ENCODE peak calls at places on chromosomes 11 and 22, in ten cellular contexts. One of them, this sample, is unnamed.

GRCh38 chr11:130850185-130850944 is 65.9 kb downstream of the SNX19 start:
- DNase-seq in GM12865: no peak
- DNase-seq in AG09309: no peak
- DNase-seq in mesothelial cell of epicardium: no peak
- DNase-seq in cardiac muscle cell: no peak
- DNase-seq in mucosa of descending colon: no peak
- DNase-seq in right atrium auricular region: no peak
- DNase-seq in pancreas: no peak
- DNase-seq in choroid plexus epithelial cell: no peak
- DNase-seq in bronchial epithelial cell: peak; percentile 52
- DNase-seq in this sample: no peak

GRCh38 chr11:95419915-95420314 is 188.9 kb upstream of the SESN3 start:
- DNase-seq in GM12865: no peak
- DNase-seq in AG09309: peak; percentile 11
- DNase-seq in mesothelial cell of epicardium: no peak
- DNase-seq in cardiac muscle cell: no peak
- DNase-seq in mucosa of descending colon: no peak
- DNase-seq in right atrium auricular region: no peak
- DNase-seq in pancreas: no peak
- DNase-seq in choroid plexus epithelial cell: peak; percentile 65
- DNase-seq in bronchial epithelial cell: peak; percentile 95
- DNase-seq in this sample: no peak

GRCh38 chr11:11449327-11449726 is 96.3 kb upstream of the CSNK2A3 start:
- DNase-seq in GM12865: no peak
- DNase-seq in AG09309: no peak
- DNase-seq in mesothelial cell of epicardium: no peak
- DNase-seq in cardiac muscle cell: no peak
- DNase-seq in mucosa of descending colon: no peak
- DNase-seq in right atrium auricular region: no peak
- DNase-seq in pancreas: no peak
- DNase-seq in choroid plexus epithelial cell: no peak
- DNase-seq in bronchial epithelial cell: no peak
- DNase-seq in this sample: no peak

GRCh38 chr11:126898802-126899201 is 101.8 kb downstream of the KIRREL3 start:
- DNase-seq in GM12865: no peak
- DNase-seq in AG09309: no peak
- DNase-seq in mesothelial cell of epicardium: no peak
- DNase-seq in cardiac muscle cell: no peak
- DNase-seq in mucosa of descending colon: no peak
- DNase-seq in right atrium auricular region: no peak
- DNase-seq in pancreas: no peak
- DNase-seq in choroid plexus epithelial cell: no peak
- DNase-seq in bronchial epithelial cell: no peak
- DNase-seq in this sample: no peak

GRCh38 chr11:68670208-68670992 is 13.9 kb upstream of the GAL start:
- DNase-seq in GM12865: no peak
- DNase-seq in AG09309: no peak
- DNase-seq in mesothelial cell of epicardium: no peak
- DNase-seq in cardiac muscle cell: no peak
- DNase-seq in mucosa of descending colon: no peak
- DNase-seq in right atrium auricular region: no peak
- DNase-seq in pancreas: peak; percentile 60
- DNase-seq in choroid plexus epithelial cell: no peak
- DNase-seq in bronchial epithelial cell: no peak
- DNase-seq in this sample: no peak

GRCh38 chr11:71433648-71434450 is 14.3 kb downstream of the DHCR7 start:
- DNase-seq in GM12865: no peak
- DNase-seq in AG09309: no peak
- DNase-seq in mesothelial cell of epicardium: no peak
- DNase-seq in cardiac muscle cell: no peak
- DNase-seq in mucosa of descending colon: peak; percentile 74
- DNase-seq in right atrium auricular region: peak; percentile 86
- DNase-seq in pancreas: no peak
- DNase-seq in choroid plexus epithelial cell: peak; percentile 62
- DNase-seq in bronchial epithelial cell: no peak
- DNase-seq in this sample: no peak

GRCh38 chr22:28034760-28035401 is 115.8 kb upstream of the PITPNB start:
- DNase-seq in GM12865: peak; percentile 7
- DNase-seq in AG09309: no peak
- DNase-seq in mesothelial cell of epicardium: peak; percentile 81
- DNase-seq in cardiac muscle cell: peak; percentile 52
- DNase-seq in mucosa of descending colon: peak; percentile 45
- DNase-seq in right atrium auricular region: peak; percentile 86
- DNase-seq in pancreas: peak; percentile 75
- DNase-seq in choroid plexus epithelial cell: peak; percentile 69
- DNase-seq in bronchial epithelial cell: no peak
- DNase-seq in this sample: no peak

GRCh38 chr22:24460418-24461089 is 33.2 kb downstream of the ADORA2A start:
- DNase-seq in GM12865: peak; percentile 71
- DNase-seq in AG09309: no peak
- DNase-seq in mesothelial cell of epicardium: no peak
- DNase-seq in cardiac muscle cell: no peak
- DNase-seq in mucosa of descending colon: no peak
- DNase-seq in right atrium auricular region: no peak
- DNase-seq in pancreas: no peak
- DNase-seq in choroid plexus epithelial cell: peak; percentile 91
- DNase-seq in bronchial epithelial cell: no peak
- DNase-seq in this sample: peak; percentile 48

GRCh38 chr11:123694551-123694950 is 40.1 kb upstream of the SCN3B start:
- DNase-seq in GM12865: no peak
- DNase-seq in AG09309: no peak
- DNase-seq in mesothelial cell of epicardium: no peak
- DNase-seq in cardiac muscle cell: no peak
- DNase-seq in mucosa of descending colon: no peak
- DNase-seq in right atrium auricular region: no peak
- DNase-seq in pancreas: no peak
- DNase-seq in choroid plexus epithelial cell: no peak
- DNase-seq in bronchial epithelial cell: peak; percentile 67
- DNase-seq in this sample: no peak

GRCh38 chr11:10155793-10156490 is 138.1 kb downstream of the SBF2 start:
- DNase-seq in GM12865: no peak
- DNase-seq in AG09309: no peak
- DNase-seq in mesothelial cell of epicardium: no peak
- DNase-seq in cardiac muscle cell: no peak
- DNase-seq in mucosa of descending colon: no peak
- DNase-seq in right atrium auricular region: no peak
- DNase-seq in pancreas: no peak
- DNase-seq in choroid plexus epithelial cell: no peak
- DNase-seq in bronchial epithelial cell: no peak
- DNase-seq in this sample: no peak

GRCh38 chr11:116931206-116931953 is 94.0 kb upstream of the APOA1 start:
- DNase-seq in GM12865: peak; percentile 54
- DNase-seq in AG09309: no peak
- DNase-seq in mesothelial cell of epicardium: no peak
- DNase-seq in cardiac muscle cell: no peak
- DNase-seq in mucosa of descending colon: no peak
- DNase-seq in right atrium auricular region: peak; percentile 63
- DNase-seq in pancreas: no peak
- DNase-seq in choroid plexus epithelial cell: peak; percentile 16
- DNase-seq in bronchial epithelial cell: peak; percentile 71
- DNase-seq in this sample: peak; percentile 24

GRCh38 chr11:70569173-70569890 is 171.0 kb downstream of the CTTN start:
- DNase-seq in GM12865: no peak
- DNase-seq in AG09309: no peak
- DNase-seq in mesothelial cell of epicardium: no peak
- DNase-seq in cardiac muscle cell: no peak
- DNase-seq in mucosa of descending colon: no peak
- DNase-seq in right atrium auricular region: no peak
- DNase-seq in pancreas: no peak
- DNase-seq in choroid plexus epithelial cell: no peak
- DNase-seq in bronchial epithelial cell: no peak
- DNase-seq in this sample: no peak

GRCh38 chr22:25069758-25070461 is 117.4 kb downstream of the KIAA1671 start:
- DNase-seq in GM12865: no peak
- DNase-seq in AG09309: no peak
- DNase-seq in mesothelial cell of epicardium: no peak
- DNase-seq in cardiac muscle cell: peak; percentile 46
- DNase-seq in mucosa of descending colon: no peak
- DNase-seq in right atrium auricular region: no peak
- DNase-seq in pancreas: no peak
- DNase-seq in choroid plexus epithelial cell: no peak
- DNase-seq in bronchial epithelial cell: no peak
- DNase-seq in this sample: no peak

GRCh38 chr22:19174106-19175025 is 4.2 kb downstream of the SLC25A1 start:
- DNase-seq in GM12865: peak; percentile 72
- DNase-seq in AG09309: peak; percentile 29
- DNase-seq in mesothelial cell of epicardium: no peak
- DNase-seq in cardiac muscle cell: no peak
- DNase-seq in mucosa of descending colon: no peak
- DNase-seq in right atrium auricular region: no peak
- DNase-seq in pancreas: peak; percentile 52
- DNase-seq in choroid plexus epithelial cell: peak; percentile 75
- DNase-seq in bronchial epithelial cell: peak; percentile 35
- DNase-seq in this sample: no peak

GRCh38 chr11:73137262-73137941 is 4.7 kb downstream of the FCHSD2 start:
- DNase-seq in GM12865: no peak
- DNase-seq in AG09309: no peak
- DNase-seq in mesothelial cell of epicardium: no peak
- DNase-seq in cardiac muscle cell: no peak
- DNase-seq in mucosa of descending colon: no peak
- DNase-seq in right atrium auricular region: no peak
- DNase-seq in pancreas: no peak
- DNase-seq in choroid plexus epithelial cell: no peak
- DNase-seq in bronchial epithelial cell: no peak
- DNase-seq in this sample: no peak
- TF ChIP-seq CTCF in GM12865: peak; percentile 7
- TF ChIP-seq CTCF in AG09309: no peak
- TF ChIP-seq CTCF in mesothelial cell of epicardium: no peak
- TF ChIP-seq CTCF in cardiac muscle cell: no peak
- TF ChIP-seq CTCF in mucosa of descending colon: no peak
- TF ChIP-seq CTCF in right atrium auricular region: no peak
- TF ChIP-seq CTCF in pancreas: no peak
- TF ChIP-seq CTCF in choroid plexus epithelial cell: no peak
- TF ChIP-seq CTCF in bronchial epithelial cell: no peak
- TF ChIP-seq CTCF in this sample: no peak

DNA sequence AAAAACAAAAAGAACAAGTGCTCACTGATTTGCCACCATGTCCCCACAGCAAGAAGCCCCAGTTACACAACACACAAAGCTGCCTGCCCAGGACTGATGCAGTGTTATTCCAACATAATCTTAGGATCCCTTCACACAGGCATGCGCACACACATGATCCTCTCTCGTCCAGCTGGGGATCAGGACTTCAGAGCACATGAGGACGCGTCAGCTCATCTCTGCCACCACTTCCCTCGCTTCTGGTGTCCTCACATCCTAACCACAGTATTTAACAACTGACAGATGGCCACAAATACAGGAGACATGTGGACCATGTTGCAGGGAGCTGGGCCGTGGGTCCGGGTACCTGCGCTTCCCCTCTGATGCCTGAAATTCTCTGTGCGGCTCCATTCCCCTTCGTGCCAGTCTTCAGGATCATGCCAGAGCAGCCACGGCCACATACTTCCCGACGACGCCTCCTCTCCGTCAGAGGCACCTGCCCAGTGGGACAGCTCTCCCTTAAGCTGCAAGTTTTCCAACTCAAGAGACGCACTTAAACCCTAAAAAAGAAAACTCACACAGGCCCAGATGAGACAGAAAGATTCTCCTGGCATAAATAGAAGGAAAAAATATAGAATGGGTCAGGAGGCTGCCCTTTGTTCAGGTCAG is 68.3 kb downstream of the PACSIN2 start:
- DNase-seq in GM12865: no peak
- DNase-seq in AG09309: no peak
- DNase-seq in mesothelial cell of epicardium: no peak
- DNase-seq in cardiac muscle cell: no peak
- DNase-seq in mucosa of descending colon: no peak
- DNase-seq in right atrium auricular region: no peak
- DNase-seq in pancreas: peak; percentile 28
- DNase-seq in choroid plexus epithelial cell: no peak
- DNase-seq in bronchial epithelial cell: no peak
- DNase-seq in this sample: no peak
- TF ChIP-seq CTCF in GM12865: no peak
- TF ChIP-seq CTCF in AG09309: no peak
- TF ChIP-seq CTCF in mesothelial cell of epicardium: no peak
- TF ChIP-seq CTCF in cardiac muscle cell: no peak
- TF ChIP-seq CTCF in mucosa of descending colon: no peak
- TF ChIP-seq CTCF in right atrium auricular region: no peak
- TF ChIP-seq CTCF in pancreas: no peak
- TF ChIP-seq CTCF in choroid plexus epithelial cell: no peak
- TF ChIP-seq CTCF in bronchial epithelial cell: no peak
- TF ChIP-seq CTCF in this sample: no peak

GRCh38 chr11:32113637-32114203 is 22.8 kb downstream of the RCN1 start:
- DNase-seq in GM12865: no peak
- DNase-seq in AG09309: no peak
- DNase-seq in mesothelial cell of epicardium: no peak
- DNase-seq in cardiac muscle cell: no peak
- DNase-seq in mucosa of descending colon: no peak
- DNase-seq in right atrium auricular region: no peak
- DNase-seq in pancreas: no peak
- DNase-seq in choroid plexus epithelial cell: peak; percentile 43
- DNase-seq in bronchial epithelial cell: no peak
- DNase-seq in this sample: no peak
- TF ChIP-seq CTCF in GM12865: no peak
- TF ChIP-seq CTCF in AG09309: no peak
- TF ChIP-seq CTCF in mesothelial cell of epicardium: no peak
- TF ChIP-seq CTCF in cardiac muscle cell: no peak
- TF ChIP-seq CTCF in mucosa of descending colon: no peak
- TF ChIP-seq CTCF in right atrium auricular region: no peak
- TF ChIP-seq CTCF in pancreas: no peak
- TF ChIP-seq CTCF in choroid plexus epithelial cell: no peak
- TF ChIP-seq CTCF in bronchial epithelial cell: no peak
- TF ChIP-seq CTCF in this sample: no peak

GRCh38 chr22:38494498-38494897 is 11.6 kb downstream of the DDX17 start:
- DNase-seq in GM12865: no peak
- DNase-seq in AG09309: peak; percentile 20
- DNase-seq in mesothelial cell of epicardium: no peak
- DNase-seq in cardiac muscle cell: no peak
- DNase-seq in mucosa of descending colon: no peak
- DNase-seq in right atrium auricular region: no peak
- DNase-seq in pancreas: no peak
- DNase-seq in choroid plexus epithelial cell: peak; percentile 83
- DNase-seq in bronchial epithelial cell: no peak
- DNase-seq in this sample: no peak

GRCh38 chr22:38490915-38491314 is 15.2 kb downstream of the DDX17 start:
- DNase-seq in GM12865: no peak
- DNase-seq in AG09309: no peak
- DNase-seq in mesothelial cell of epicardium: no peak
- DNase-seq in cardiac muscle cell: no peak
- DNase-seq in mucosa of descending colon: peak; percentile 79
- DNase-seq in right atrium auricular region: no peak
- DNase-seq in pancreas: no peak
- DNase-seq in choroid plexus epithelial cell: peak; percentile 94
- DNase-seq in bronchial epithelial cell: no peak
- DNase-seq in this sample: no peak

GRCh38 chr22:38491707-38492348 is 14.3 kb downstream of the DDX17 start:
- DNase-seq in GM12865: no peak
- DNase-seq in AG09309: no peak
- DNase-seq in mesothelial cell of epicardium: no peak
- DNase-seq in cardiac muscle cell: no peak
- DNase-seq in mucosa of descending colon: no peak
- DNase-seq in right atrium auricular region: no peak
- DNase-seq in pancreas: no peak
- DNase-seq in choroid plexus epithelial cell: no peak
- DNase-seq in bronchial epithelial cell: no peak
- DNase-seq in this sample: no peak

GRCh38 chr22:38497869-38498268 is 8.2 kb downstream of the DDX17 start:
- DNase-seq in GM12865: no peak
- DNase-seq in AG09309: no peak
- DNase-seq in mesothelial cell of epicardium: no peak
- DNase-seq in cardiac muscle cell: no peak
- DNase-seq in mucosa of descending colon: no peak
- DNase-seq in right atrium auricular region: no peak
- DNase-seq in pancreas: no peak
- DNase-seq in choroid plexus epithelial cell: no peak
- DNase-seq in bronchial epithelial cell: no peak
- DNase-seq in this sample: no peak

GRCh38 chr22:38494939-38495338 is 11.2 kb downstream of the DDX17 start:
- DNase-seq in GM12865: no peak
- DNase-seq in AG09309: no peak
- DNase-seq in mesothelial cell of epicardium: no peak
- DNase-seq in cardiac muscle cell: no peak
- DNase-seq in mucosa of descending colon: no peak
- DNase-seq in right atrium auricular region: no peak
- DNase-seq in pancreas: no peak
- DNase-seq in choroid plexus epithelial cell: no peak
- DNase-seq in bronchial epithelial cell: no peak
- DNase-seq in this sample: no peak
- TF ChIP-seq CTCF in GM12865: no peak
- TF ChIP-seq CTCF in AG09309: no peak
- TF ChIP-seq CTCF in mesothelial cell of epicardium: no peak
- TF ChIP-seq CTCF in cardiac muscle cell: no peak
- TF ChIP-seq CTCF in mucosa of descending colon: no peak
- TF ChIP-seq CTCF in right atrium auricular region: no peak
- TF ChIP-seq CTCF in pancreas: no peak
- TF ChIP-seq CTCF in choroid plexus epithelial cell: peak; percentile 19
- TF ChIP-seq CTCF in bronchial epithelial cell: no peak
- TF ChIP-seq CTCF in this sample: no peak

This sample was measured in GM13976.